ENCODE peak calls at places on chromosome 21, in five cellular contexts. H is A549, N is GM12878, Z is HepG2, E is K562. G is an unnamed sample.

GRCh38 chr21:25913488-25913887 is 178.7 kb downstream of the GABPA start:
- DNase-seq in H (no peak), N (no peak), Z (no peak), E (no peak), G (no peak)

GRCh38 chr21:35423694-35424093 is 374.6 kb upstream of the RUNX1 start:
- DNase-seq in H (no peak), N (no peak), Z (no peak), E (no peak), G (no peak)

GRCh38 chr21:39180429-39181019 is 2.7 kb downstream of the PSMG1 start:
- DNase-seq in H (peak; percentile 9), N (no peak), Z (no peak), E (no peak), G (no peak)

GRCh38 chr21:39451332-39452206 is at the start of gene SH3BGR:
- DNase-seq in H (no peak), N (no peak), Z (no peak), E (peak; percentile 73), G (no peak)

GRCh38 chr21:26099610-26100219 is 70.9 kb downstream of the APP start:
- DNase-seq in H (no peak), N (no peak), Z (no peak), E (no peak), G (no peak)

GRCh38 chr21:34365794-34366193 is 2.0 kb downstream of the KCNE2 start:
- DNase-seq in H (no peak), N (no peak), Z (peak; percentile 17), E (no peak), G (no peak)

GRCh38 chr21:36976882-36977651 is 10.6 kb upstream of the HLCS start:
- DNase-seq in H (peak; percentile 84), N (peak; percentile 59), Z (peak; percentile 87), E (peak; percentile 61), G (peak; percentile 74)

GRCh38 chr21:41627428-41627827 is 119.5 kb upstream of the TMPRSS2 start:
- DNase-seq in H (no peak), N (no peak), Z (no peak), E (no peak), G (no peak)

GRCh38 chr21:41877901-41878830 is 978 bp downstream of the PRDM15 start:
- DNase-seq in H (peak; percentile 7), N (no peak), Z (no peak), E (peak; percentile 76), G (no peak)

GRCh38 chr21:15472108-15472507 is 257.7 kb upstream of the USP25 start:
- DNase-seq in H (no peak), N (no peak), Z (no peak), E (no peak), G (no peak)

GRCh38 chr21:36730291-36731281 is 31.7 kb downstream of the SIM2 start:
- DNase-seq in H (no peak), N (no peak), Z (peak; percentile 93), E (no peak), G (no peak)

GRCh38 chr21:42466700-42467612 is 29.1 kb downstream of the RSPH1 start:
- DNase-seq in H (peak; percentile 19), N (no peak), Z (peak; percentile 6), E (peak; percentile 67), G (peak; percentile 23)

GRCh38 chr21:39392296-39392695 is 43.4 kb upstream of the HMGN1 start:
- DNase-seq in H (no peak), N (no peak), Z (no peak), E (no peak), G (no peak)

GRCh38 chr21:22438428-22439086 is 1440.3 kb downstream of the NCAM2 start:
- DNase-seq in H (no peak), N (no peak), Z (no peak), E (no peak), G (no peak)

GRCh38 chr21:29333355-29333746 is 34.6 kb downstream of the BACH1 start:
- DNase-seq in H (no peak), N (no peak), Z (no peak), E (no peak), G (no peak)

GRCh38 chr21:36079010-36079649 is 9.3 kb downstream of the CBR1 start:
- DNase-seq in H (no peak), N (no peak), Z (no peak), E (peak; percentile 36), G (no peak)

GRCh38 chr21:35394634-35395369 is 345.7 kb upstream of the RUNX1 start:
- DNase-seq in H (no peak), N (no peak), Z (peak; percentile 54), E (no peak), G (no peak)

GRCh38 chr21:41653944-41654625 is 112.8 kb downstream of the RIPK4 start:
- DNase-seq in H (no peak), N (no peak), Z (no peak), E (no peak), G (no peak)

GRCh38 chr21:17775431-17776126 is 43.6 kb downstream of the C21orf91 start:
- DNase-seq in H (no peak), N (peak; percentile 63), Z (peak; percentile 22), E (no peak), G (no peak)

GRCh38 chr21:41900401-41900800 is 21.3 kb upstream of the PRDM15 start:
- DNase-seq in H (no peak), N (no peak), Z (no peak), E (no peak), G (no peak)

GRCh38 chr21:41251961-41252642 is 64.5 kb upstream of the FAM3B start:
- DNase-seq in H (no peak), N (no peak), Z (no peak), E (no peak), G (no peak)

GRCh38 chr21:19547951-19548635 is 1144.5 kb upstream of the TMPRSS15 start:
- DNase-seq in H (no peak), N (no peak), Z (no peak), E (no peak), G (no peak)

GRCh38 chr21:42120056-42120903 is 49.2 kb downstream of the UMODL1 start:
- DNase-seq in H (no peak), N (no peak), Z (peak; percentile 83), E (no peak), G (no peak)

GRCh38 chr21:29656504-29657227 is 283.1 kb downstream of the GRIK1 start:
- DNase-seq in H (peak; percentile 8), N (no peak), Z (no peak), E (peak; percentile 63), G (no peak)

GRCh38 chr21:27756191-27756590 is 789.3 kb upstream of the ADAMTS5 start:
- DNase-seq in H (no peak), N (no peak), Z (no peak), E (no peak), G (no peak)

GRCh38 chr21:14308234-14308633 is 74.7 kb downstream of the HSPA13 start:
- DNase-seq in H (no peak), N (no peak), Z (no peak), E (no peak), G (no peak)

GRCh38 chr21:31326478-31327247 is 17.4 kb downstream of the TIAM1 start:
- DNase-seq in H (no peak), N (peak; percentile 95), Z (no peak), E (no peak), G (no peak)

GRCh38 chr21:31801551-31802234 is 69.8 kb upstream of the SCAF4 start:
- DNase-seq in H (no peak), N (no peak), Z (peak; percentile 39), E (no peak), G (no peak)

GRCh38 chr21:42784276-42784675 is 95.1 kb downstream of the WDR4 start:
- DNase-seq in H (no peak), N (no peak), Z (no peak), E (no peak), G (no peak)

GRCh38 chr21:33069994-33070811 is at the start of gene OLIG1:
- DNase-seq in H (peak; percentile 55), N (no peak), Z (no peak), E (no peak), G (no peak)
- TF ChIP-seq POLR2A in H (no peak), N (no peak), Z (no peak), E (no peak), G (no peak)

GRCh38 chr21:45488839-45489479 is 53.3 kb downstream of the SLC19A1 start:
- DNase-seq in H (no peak), N (no peak), Z (no peak), E (no peak), G (no peak)
- TF ChIP-seq REST in H (no peak), N (no peak), Z (no peak), E (no peak), G (no peak)

DNA sequence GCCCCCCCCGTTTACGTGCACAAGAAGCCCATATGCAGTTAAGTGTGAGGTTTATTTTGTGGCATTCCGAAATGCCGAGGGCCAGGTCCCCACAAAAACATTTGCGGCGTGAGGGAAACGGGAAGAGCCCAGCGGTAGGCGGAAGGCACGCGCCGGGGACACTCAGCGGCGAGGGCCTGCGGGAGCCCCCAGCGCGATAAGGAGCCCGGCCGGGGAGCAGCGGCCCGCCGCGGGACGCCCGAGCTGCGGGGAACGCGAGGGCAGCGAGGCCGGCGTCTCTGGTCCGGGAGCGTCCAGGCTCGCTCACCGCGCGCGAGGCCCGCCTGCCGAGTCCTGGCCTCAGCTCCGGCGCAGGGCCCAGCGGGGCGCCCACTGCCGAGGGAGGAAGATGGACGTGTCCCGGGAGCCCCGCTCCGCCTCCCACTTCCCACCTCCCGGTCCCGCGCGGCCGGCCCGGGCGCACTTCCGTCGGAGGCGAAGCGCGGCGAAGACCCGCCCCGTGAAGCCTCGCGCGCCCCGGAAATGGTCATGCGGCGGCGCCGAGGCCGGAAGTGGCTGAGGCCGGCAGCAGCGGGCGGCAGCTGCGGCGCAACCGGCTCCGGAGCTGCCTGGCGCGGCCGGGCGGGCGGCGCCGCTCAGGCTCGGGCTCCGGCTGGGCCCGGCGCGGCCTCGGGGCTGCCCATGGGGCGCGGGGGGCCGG is at the start of gene TRAPPC10:
- DNase-seq in H (peak; percentile 80), N (peak; percentile 30), Z (peak; percentile 62), E (peak; percentile 89), G (peak; percentile 62)
- TF ChIP-seq POLR2A in H (peak; percentile 54), N (peak; percentile 89), Z (peak; percentile 91), E (peak; percentile 90), G (peak; percentile 81)

DNA sequence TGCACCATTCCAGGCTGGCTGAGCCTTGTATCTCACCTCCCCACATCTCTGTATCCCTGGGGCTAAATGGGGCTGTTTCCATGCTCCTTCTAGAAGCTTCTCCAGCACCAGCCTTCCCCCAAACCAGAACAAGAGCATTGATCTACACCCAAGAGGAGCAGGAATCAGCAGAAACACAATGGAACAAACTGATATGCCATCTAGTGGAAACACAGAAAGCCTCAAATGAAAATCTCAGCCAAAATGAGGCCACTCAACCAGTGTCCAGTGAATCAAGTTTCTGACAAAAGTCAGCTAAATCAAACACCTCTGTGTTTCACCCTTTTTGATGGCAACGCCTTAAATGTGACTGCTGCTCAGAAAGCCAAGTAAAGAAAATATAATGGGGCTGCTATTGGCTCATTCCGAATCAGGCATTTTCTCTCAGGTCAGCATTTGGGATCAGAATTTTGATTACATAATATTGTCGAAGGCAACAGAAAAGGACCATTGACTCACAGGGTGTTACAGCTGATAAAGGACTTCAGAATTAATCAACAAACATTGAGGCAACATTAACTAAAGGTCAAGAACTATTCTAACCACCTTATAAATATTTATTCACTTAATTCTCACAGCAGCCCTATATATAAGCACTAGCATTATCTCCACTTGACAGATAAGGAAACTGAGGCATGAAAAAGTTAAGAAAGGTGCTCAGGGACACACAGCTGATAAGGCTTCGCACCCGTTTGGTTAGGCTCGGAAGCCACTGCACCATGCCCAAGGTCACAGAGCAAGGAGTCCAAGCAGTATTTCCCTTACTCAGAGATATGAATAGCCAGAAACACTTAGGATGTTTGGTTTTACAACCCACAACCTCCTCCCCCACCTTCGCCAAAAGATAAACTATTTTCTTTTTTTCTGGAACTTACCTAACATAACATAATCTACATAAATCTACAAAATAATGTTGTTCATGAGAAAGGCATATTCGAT is 85.8 kb upstream of the KCNJ15 start:
- DNase-seq in H (peak; percentile 33), N (no peak), Z (no peak), E (no peak), G (no peak)
- TF ChIP-seq REST in H (no peak), N (no peak), Z (no peak), E (no peak), G (no peak)

G was measured in HCT116.